ENCODE peak calls at places on chromosome 20, in nine cellular contexts. Q is heart left ventricle; X is AG04450; E is transverse colon; O is psoas muscle; H is CD4-positive, alpha-beta T cell; U is pancreas; S is tibial artery; G is upper lobe of left lung. M is an unnamed sample. For H3K9me3, the result is how much of the 10 kb centered on the place peaks cover.

GRCh38 chr20:44800398-44801046 is 9.8 kb downstream of the RIMS4 start:
- DNase-seq in X (no peak), Q (no peak), S (no peak), U (no peak), G (no peak), H (no peak), O (no peak), E (no peak), M (no peak)

GRCh38 chr20:24784607-24785006 is 164.5 kb upstream of the CST7 start:
- DNase-seq in O (no peak), Q (no peak), U (no peak), G (no peak), E (no peak), X (no peak), S (no peak), H (no peak), M (no peak)

GRCh38 chr20:9409981-9410380 is 104.4 kb upstream of the LAMP5 start:
- DNase-seq in S (no peak), H (no peak), X (peak), G (no peak), O (no peak), Q (no peak), U (no peak), E (no peak), M (no peak)

GRCh38 chr20:34627458-34627857 is 49.4 kb downstream of the PIGU start:
- DNase-seq in Q (no peak), O (no peak), E (no peak), U (no peak), S (no peak), G (no peak), X (no peak), H (no peak), M (no peak)

GRCh38 chr20:31671324-31671723 is 33.6 kb downstream of the COX4I2 start:
- DNase-seq in E (no peak), U (no peak), H (no peak), Q (no peak), O (no peak), S (no peak), G (no peak), X (no peak), M (no peak)

GRCh38 chr20:8808180-8808535 is 260.7 kb upstream of the PLCB4 start:
- DNase-seq in S (no peak), E (no peak), O (no peak), G (no peak), X (no peak), Q (peak), U (peak), H (no peak), M (no peak)

GRCh38 chr20:1423625-1424106 is 30.8 kb upstream of the FKBP1A start:
- DNase-seq in O (no peak), E (peak), H (no peak), U (peak), G (peak), X (no peak), S (no peak), Q (no peak), M (no peak)

GRCh38 chr20:24389686-24390085 is 79.7 kb upstream of the SYNDIG1 start:
- DNase-seq in G (no peak), O (no peak), H (peak), Q (peak), U (no peak), X (no peak), E (no peak), S (peak), M (no peak)

GRCh38 chr20:8749986-8750385 is 318.9 kb upstream of the PLCB4 start:
- DNase-seq in S (no peak), G (no peak), X (no peak), Q (no peak), U (no peak), O (no peak), E (no peak), H (no peak), M (no peak)

GRCh38 chr20:25014816-25015215 is 22.3 kb upstream of the APMAP start:
- DNase-seq in U (peak), G (peak), E (peak), H (no peak), S (peak), Q (no peak), O (no peak), X (no peak), M (peak)

GRCh38 chr20:11274137-11274536 is 600.3 kb upstream of the JAG1 start:
- DNase-seq in G (no peak), H (no peak), Q (peak), E (no peak), X (peak), O (no peak), U (peak), S (peak), M (peak)

GRCh38 chr20:36284751-36285150 is 21.4 kb upstream of the DLGAP4 start:
- DNase-seq in G (no peak), S (no peak), X (no peak), O (no peak), U (no peak), Q (no peak), H (no peak), E (no peak), M (no peak)

DNA sequence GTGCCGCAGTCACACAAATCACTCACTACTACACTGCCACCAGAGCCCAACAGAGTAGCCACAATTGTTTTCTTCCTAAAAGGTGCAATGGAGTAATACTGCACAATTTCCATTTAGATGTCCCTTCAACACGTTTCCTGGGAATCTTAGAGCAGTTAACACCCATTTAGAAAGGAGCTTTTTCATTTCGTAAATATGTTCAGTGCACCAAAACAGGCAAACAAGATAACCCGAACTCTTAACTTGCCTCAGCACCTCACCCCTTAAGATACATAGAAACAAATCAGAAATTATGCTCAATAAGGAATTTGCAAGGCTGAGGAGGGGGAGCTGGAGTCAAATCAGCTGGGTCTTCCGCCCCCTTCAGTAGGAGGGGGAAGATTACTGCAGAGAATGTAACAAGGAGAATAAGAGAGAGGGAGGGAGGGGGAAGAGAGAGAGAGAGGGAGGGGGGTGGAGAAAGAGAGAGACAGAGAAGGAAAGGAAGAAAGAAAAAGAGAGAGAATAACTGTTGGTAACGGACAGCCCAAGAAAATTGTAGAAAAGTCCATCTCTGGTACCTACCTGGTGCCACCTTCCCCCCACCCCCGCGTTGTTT is 155.4 kb downstream of the BCAS1 start:
- DNase-seq in G (no peak), H (no peak), S (no peak), Q (no peak), U (no peak), X (no peak), E (no peak), O (no peak), M (no peak)
- TF ChIP-seq CTCF in G (no peak), H (no peak), S (no peak), Q (no peak), U (no peak), X (no peak), E (no peak), O (no peak), M (no peak)

GRCh38 chr20:59217162-59217561 is 53.5 kb downstream of the ZNF831 start:
- DNase-seq in S (no peak), E (no peak), U (no peak), G (no peak), O (no peak), H (no peak), X (no peak), Q (no peak), M (no peak)
- H3K9me3 ChIP-seq in S (under half), E (under half), U (under half), G (under half), O (under half), H (under half), X (under half), Q (under half), M (under half)

GRCh38 chr20:58378704-58379103 is 10.3 kb upstream of the VAPB start:
- DNase-seq in H (no peak), S (no peak), U (no peak), G (no peak), E (no peak), Q (no peak), X (no peak), O (no peak), M (no peak)
- TF ChIP-seq CTCF in H (no peak), S (no peak), U (no peak), G (no peak), E (no peak), Q (no peak), X (peak), O (no peak), M (no peak)

DNA sequence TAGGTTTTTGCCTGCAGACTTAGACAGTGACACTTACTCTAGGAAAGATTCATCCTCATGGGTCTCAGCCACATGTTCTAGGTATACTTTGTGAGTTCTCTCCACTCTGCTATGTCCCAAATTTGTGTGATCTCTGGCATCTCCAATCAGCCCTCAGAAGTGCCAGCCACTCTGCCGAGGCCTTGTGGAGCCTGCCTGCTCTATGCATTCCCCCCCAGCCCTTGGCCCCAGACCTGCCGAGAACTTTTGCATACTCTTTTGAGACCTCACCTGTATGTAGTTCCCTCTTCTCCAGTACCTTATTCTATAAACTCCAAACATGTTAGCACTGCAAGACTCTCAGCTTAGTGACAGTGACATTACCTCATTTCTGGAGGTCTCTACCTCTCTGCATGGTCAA is 2170.5 kb upstream of the DEFB115 start:
- DNase-seq in X (no peak), U (no peak), S (no peak), Q (no peak), E (no peak), O (no peak), H (no peak), G (no peak), M (no peak)
- H3K9me3 ChIP-seq in X (under half), U (under half), S (under half), Q (under half), E (under half), O (under half), H (under half), G (under half), M (under half)

GRCh38 chr20:4684837-4685413 is 36.8 kb upstream of the PRND start:
- DNase-seq in G (no peak), U (no peak), Q (no peak), S (no peak), H (no peak), X (peak), E (no peak), O (no peak), M (no peak)
- TF ChIP-seq CTCF in G (no peak), U (no peak), Q (no peak), S (no peak), H (no peak), X (peak), E (no peak), O (no peak), M (no peak)

GRCh38 chr20:20562507-20562906 is 149.9 kb downstream of the RALGAPA2 start:
- DNase-seq in S (no peak), U (no peak), X (no peak), Q (no peak), H (no peak), G (no peak), E (no peak), O (no peak), M (no peak)

GRCh38 chr20:20561841-20562240 is 150.6 kb downstream of the RALGAPA2 start:
- DNase-seq in G (no peak), U (no peak), H (no peak), X (no peak), E (no peak), S (no peak), O (no peak), Q (no peak), M (no peak)

GRCh38 chr20:20566523-20566922 is 145.9 kb downstream of the RALGAPA2 start:
- DNase-seq in Q (no peak), G (no peak), O (no peak), U (no peak), E (no peak), X (no peak), S (no peak), H (no peak), M (no peak)

GRCh38 chr20:20561172-20561571 is 151.3 kb downstream of the RALGAPA2 start:
- DNase-seq in G (no peak), O (no peak), E (no peak), U (no peak), Q (no peak), X (no peak), S (no peak), H (no peak), M (no peak)

DNA sequence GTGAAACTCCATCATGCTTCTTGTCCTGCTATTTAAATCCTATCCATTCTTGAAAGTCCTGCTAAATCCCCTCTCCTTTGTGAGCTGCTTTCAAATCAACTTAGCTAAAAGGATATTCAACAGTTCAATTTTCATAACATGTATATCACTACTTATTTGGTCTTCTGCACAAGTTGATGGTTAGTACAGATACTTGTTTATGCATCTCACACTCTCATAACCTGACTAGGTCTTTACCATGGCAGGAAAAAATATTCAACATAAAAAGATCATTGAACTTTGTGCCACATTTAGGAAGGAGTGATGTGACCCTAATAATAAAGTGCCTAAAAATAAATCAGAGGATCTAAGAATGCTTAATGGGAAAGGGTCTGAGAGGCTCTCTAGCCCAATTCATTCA is 148.2 kb downstream of the RALGAPA2 start:
- DNase-seq in G (no peak), X (no peak), E (no peak), S (no peak), O (no peak), U (no peak), H (no peak), Q (no peak), M (no peak)
- H3K9me3 ChIP-seq in G (under half), X (under half), E (under half), S (under half), O (under half), U (under half), H (under half), Q (under half), M (under half)

GRCh38 chr20:33401922-33402369 is 627 bp upstream of the CDK5RAP1 start:
- DNase-seq in E (no peak), H (no peak), Q (no peak), O (no peak), G (no peak), U (peak), X (no peak), S (no peak), M (no peak)

GRCh38 chr20:33399924-33400323 is 1.4 kb downstream of the CDK5RAP1 start:
- DNase-seq in S (no peak), U (no peak), Q (no peak), H (no peak), G (peak), O (no peak), X (no peak), E (no peak), M (no peak)

GRCh38 chr20:33404281-33404680 is 3.0 kb upstream of the CDK5RAP1 start:
- DNase-seq in H (no peak), O (no peak), S (no peak), U (no peak), E (no peak), Q (no peak), G (no peak), X (no peak), M (no peak)

GRCh38 chr20:33407251-33407650 is 5.9 kb upstream of the CDK5RAP1 start:
- DNase-seq in X (no peak), S (no peak), U (no peak), G (no peak), O (no peak), E (no peak), H (no peak), Q (no peak), M (no peak)

DNA sequence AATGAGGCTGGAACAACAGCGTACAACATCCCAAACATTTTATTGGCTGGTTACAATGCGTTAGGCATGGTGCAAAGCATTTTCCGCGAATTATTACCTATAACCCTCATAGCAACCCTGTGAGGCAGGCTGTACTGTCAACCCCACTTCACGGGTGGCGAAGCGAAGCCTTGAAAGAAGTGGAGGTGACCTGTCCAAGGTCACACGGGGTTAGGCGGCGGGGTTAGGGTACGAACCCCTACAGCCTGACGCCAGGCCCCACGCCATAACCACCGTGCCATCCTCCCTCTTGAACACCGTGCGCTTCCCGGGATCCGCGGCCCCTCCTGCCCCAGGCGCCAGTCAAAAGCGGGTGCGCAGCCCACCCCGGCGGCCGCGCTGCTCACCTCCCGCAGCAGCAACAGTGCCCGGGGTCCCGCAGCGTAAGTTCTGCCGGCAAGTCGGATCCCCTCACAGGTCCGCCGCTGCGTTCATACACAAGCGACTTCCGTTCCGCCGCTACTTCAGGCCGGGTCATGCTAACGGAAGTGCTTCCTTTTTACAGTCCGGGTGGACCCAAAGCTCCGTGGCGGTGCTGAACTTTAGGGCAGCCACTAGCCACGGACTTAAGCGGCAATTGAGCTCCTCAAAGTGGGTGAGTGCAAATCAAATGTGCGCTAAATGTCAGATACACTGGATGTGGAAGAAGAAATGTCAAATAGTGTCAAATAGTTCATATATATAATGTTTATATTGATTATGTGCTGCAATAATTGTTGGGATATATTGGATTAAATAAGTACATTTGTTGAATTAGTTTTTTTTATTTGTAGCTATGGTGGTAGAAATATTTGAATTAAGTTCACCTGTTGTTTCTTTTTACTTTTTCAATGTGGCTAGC is at the start of gene CDK5RAP1:
- DNase-seq in Q (peak), E (peak), O (peak), G (peak), X (peak), U (peak), H (peak), S (peak), M (peak)
- TF ChIP-seq CTCF in Q (no peak), E (no peak), O (no peak), G (peak), X (no peak), U (no peak), H (no peak), S (no peak), M (no peak)

DNA sequence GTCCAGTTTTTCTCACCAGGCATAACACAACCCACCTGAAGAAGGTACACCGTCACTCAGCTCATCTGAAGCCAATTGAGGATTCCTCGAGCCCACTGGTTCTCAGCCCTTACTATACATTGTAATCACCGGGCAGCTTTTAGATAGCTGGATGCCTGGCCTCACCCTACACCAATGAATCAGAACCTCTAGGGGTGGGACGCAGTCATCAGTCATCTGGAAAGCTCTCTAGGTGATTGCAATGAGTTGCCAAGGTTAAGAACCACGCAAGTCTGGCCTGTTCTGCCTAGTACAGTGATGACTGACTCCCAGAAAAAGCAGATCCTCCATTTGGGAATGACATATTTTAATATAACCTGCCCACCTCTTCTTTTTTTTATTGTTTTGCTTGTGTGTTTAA is 41.1 kb downstream of the MC3R start:
- DNase-seq in G (no peak), X (no peak), U (no peak), Q (no peak), O (no peak), E (no peak), S (no peak), H (no peak), M (no peak)
- H3K9me3 ChIP-seq in G (under half), X (under half), U (under half), Q (under half), O (under half), E (under half), S (under half), H (under half), M (under half)

GRCh38 chr20:19027971-19028370 is 184.5 kb upstream of the SLC24A3 start:
- DNase-seq in O (no peak), H (no peak), U (no peak), E (no peak), G (no peak), S (no peak), X (no peak), Q (no peak), M (no peak)

GRCh38 chr20:19026121-19026878 is 186.1 kb upstream of the SLC24A3 start:
- DNase-seq in G (no peak), S (no peak), Q (peak), O (no peak), H (no peak), U (no peak), X (no peak), E (no peak), M (no peak)

GRCh38 chr20:19024296-19025035 is 188.0 kb upstream of the SLC24A3 start:
- DNase-seq in S (no peak), H (no peak), Q (no peak), U (no peak), O (no peak), G (no peak), E (no peak), X (no peak), M (peak)

GRCh38 chr20:19025430-19026120 is 186.9 kb upstream of the SLC24A3 start:
- DNase-seq in E (no peak), H (no peak), U (no peak), X (no peak), O (no peak), G (no peak), Q (no peak), S (no peak), M (no peak)

DNA sequence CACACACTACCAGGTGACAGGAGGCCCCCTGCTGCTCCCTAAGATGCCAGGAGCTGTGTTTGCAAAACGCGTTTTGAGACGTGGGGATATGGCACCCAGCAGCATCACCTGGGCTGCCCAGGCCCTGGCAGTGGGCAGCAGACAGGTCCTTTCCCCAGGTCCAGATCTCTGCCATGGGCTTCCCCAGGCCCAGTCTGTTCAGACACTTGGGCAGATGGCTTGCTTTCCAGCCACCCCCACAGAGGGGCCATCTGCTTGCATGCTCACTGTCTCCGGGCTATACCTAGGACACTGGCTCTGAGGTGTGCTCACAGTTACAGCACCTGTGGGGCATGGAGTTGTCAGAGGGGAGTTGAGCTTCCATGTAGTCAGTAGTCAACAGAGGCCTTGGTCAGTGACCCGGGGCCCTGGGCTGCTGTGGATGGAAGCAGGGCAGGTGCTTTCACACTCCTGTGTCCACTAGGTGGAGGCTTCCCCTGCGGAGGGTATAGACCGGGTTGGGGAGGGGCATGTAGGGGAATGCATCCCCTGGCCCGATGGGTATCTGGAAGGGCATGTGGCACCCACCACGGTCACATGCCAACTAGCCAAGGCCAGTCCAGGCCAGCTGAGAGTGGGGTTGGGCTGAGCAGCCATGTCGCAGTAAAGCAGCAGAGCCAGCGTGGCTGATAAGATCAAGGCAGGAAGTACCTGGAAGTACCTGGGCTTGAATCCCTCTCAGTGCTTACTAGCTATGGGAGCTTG is 185.4 kb upstream of the SLC24A3 start:
- DNase-seq in Q (no peak), S (no peak), H (no peak), O (no peak), E (no peak), G (no peak), U (no peak), X (no peak), M (no peak)
- TF ChIP-seq CTCF in Q (no peak), S (no peak), H (no peak), O (no peak), E (no peak), G (no peak), U (no peak), X (no peak), M (no peak)

GRCh38 chr20:41604002-41604401 is 14.2 kb downstream of the CHD6 start:
- DNase-seq in S (no peak), X (no peak), G (no peak), E (no peak), Q (no peak), U (no peak), H (no peak), O (no peak), M (no peak)
- H3K9me3 ChIP-seq in S (under half), X (under half), G (under half), E (under half), Q (under half), U (under half), H (under half), O (under half), M (under half)

M was measured in adrenal gland.